ENCODE peak calls at places on chromosome 5, in nine cellular contexts. Z is stimulated activated CD8-positive, alpha-beta memory T cell treated with anti-CD3 and anti-CD28 coated beads, Interleukin-4, amount 100 ng/mL, for 24 hours; R is HEK293T; Q is stimulated activated CD4-positive, alpha-beta T cell treated with anti-CD3 and anti-CD28 coated beads, Interleukin-12 subunit alpha, Interleukin-12 subunit beta, amount 100 ng/mL, for 4 hours; M is B cell; I is foreskin fibroblast; V is activated CD4-positive, alpha-beta T cell treated with anti-CD3 and anti-CD28 coated beads for 1 hour; O is SW 1271; H is HFFc6. P is an unnamed sample.

GRCh38 chr5:171569065-171569712 is 149.7 kb downstream of the FGF18 start:
- DNase-seq in R (no peak), V (no peak), M (no peak), Q (no peak), I (no peak), Z (no peak), O (no peak), H (no peak), P (no peak)

GRCh38 chr5:41509399-41510175 is 814 bp downstream of the PLCXD3 start:
- DNase-seq in I (no peak), V (no peak), Q (no peak), R (no peak), M (no peak), Z (no peak), O (no peak), H (no peak), P (no peak)

GRCh38 chr5:4700082-4700481 is 440.0 kb upstream of the ADAMTS16 start:
- DNase-seq in R (peak; percentile 17), H (peak; percentile 0), Q (no peak), O (no peak), I (no peak), V (no peak), M (peak; percentile 1), Z (no peak), P (no peak)

GRCh38 chr5:177496111-177497010 is 1.0 kb downstream of the PDLIM7 start:
- DNase-seq in O (peak; percentile 80), R (peak; percentile 91), I (peak; percentile 95), H (peak; percentile 92), M (peak; percentile 36), Z (no peak), Q (no peak), V (no peak), P (no peak)

GRCh38 chr5:81290146-81290545 is 11.2 kb upstream of the ZCCHC9 start:
- DNase-seq in O (no peak), Z (no peak), V (no peak), M (no peak), I (no peak), R (no peak), Q (no peak), H (no peak), P (no peak)

GRCh38 chr5:154166901-154167791 is 23.4 kb upstream of the GALNT10 start:
- DNase-seq in O (no peak), I (no peak), M (no peak), Z (no peak), H (no peak), Q (no peak), R (no peak), V (no peak), P (no peak)

GRCh38 chr5:139650031-139650688 is 2.0 kb downstream of the CXXC5 start:
- DNase-seq in O (no peak), Z (no peak), I (no peak), Q (no peak), H (no peak), R (peak; percentile 59), M (peak; percentile 73), V (no peak), P (no peak)

GRCh38 chr5:179119415-179120170 is 59.4 kb downstream of the ZNF354C start:
- DNase-seq in Q (no peak), M (no peak), H (no peak), V (no peak), I (no peak), R (no peak), Z (no peak), O (no peak), P (no peak)

GRCh38 chr5:78821519-78821918 is 163.6 kb downstream of the ARSB start:
- DNase-seq in Z (no peak), O (no peak), V (no peak), Q (no peak), I (no peak), M (no peak), H (no peak), R (no peak), P (no peak)

GRCh38 chr5:54610197-54610898 is 92.8 kb downstream of the SNX18 start:
- DNase-seq in Q (no peak), Z (no peak), H (no peak), O (no peak), V (no peak), I (no peak), M (peak; percentile 72), R (no peak), P (peak; percentile 18)

GRCh38 chr5:66382152-66382551 is 214.0 kb upstream of the MAST4 start:
- DNase-seq in I (no peak), Z (no peak), H (no peak), Q (no peak), M (no peak), V (no peak), R (no peak), O (no peak), P (no peak)

GRCh38 chr5:170554566-170555267 is 50.9 kb downstream of the KCNIP1 start:
- DNase-seq in I (no peak), Z (no peak), H (no peak), O (no peak), Q (no peak), R (peak; percentile 41), M (no peak), V (no peak), P (no peak)

GRCh38 chr5:2007906-2008437 is 125.2 kb upstream of the IRX4 start:
- DNase-seq in M (no peak), Z (no peak), I (no peak), V (no peak), R (no peak), O (no peak), Q (no peak), H (no peak), P (no peak)

GRCh38 chr5:138602371-138603000 is 27.3 kb upstream of the HSPA9 start:
- DNase-seq in Z (no peak), I (no peak), Q (no peak), O (no peak), H (no peak), V (no peak), M (no peak), R (no peak), P (no peak)

GRCh38 chr5:113493446-113493845 is 5.2 kb upstream of the MCC start:
- DNase-seq in M (no peak), Q (no peak), I (no peak), Z (no peak), O (no peak), V (no peak), H (no peak), R (no peak), P (no peak)

GRCh38 chr5:22605473-22605872 is 247.7 kb downstream of the CDH12 start:
- DNase-seq in V (no peak), Z (no peak), M (no peak), I (no peak), O (no peak), H (no peak), R (no peak), Q (no peak), P (no peak)

GRCh38 chr5:80799573-80799972 is 144.8 kb upstream of the DHFR start:
- DNase-seq in Q (no peak), Z (no peak), R (no peak), O (no peak), H (no peak), I (no peak), V (no peak), M (no peak), P (no peak)

GRCh38 chr5:174751154-174751990 is 27.0 kb downstream of the MSX2 start:
- DNase-seq in V (no peak), Q (no peak), O (no peak), R (peak; percentile 60), I (no peak), M (no peak), H (no peak), Z (no peak), P (no peak)

GRCh38 chr5:62347928-62348327 is 41.9 kb downstream of the KIF2A start:
- DNase-seq in V (no peak), H (no peak), Q (no peak), Z (no peak), R (no peak), I (no peak), O (no peak), M (no peak), P (no peak)

GRCh38 chr5:53340956-53341750 is 139.3 kb upstream of the FST start:
- DNase-seq in Z (no peak), O (no peak), H (no peak), M (no peak), I (no peak), V (no peak), Q (no peak), R (no peak), P (no peak)

GRCh38 chr5:95664204-95664786 is 17.7 kb downstream of the RFESD start:
- DNase-seq in I (no peak), O (peak; percentile 42), V (no peak), R (no peak), M (peak; percentile 50), H (peak; percentile 30), Z (no peak), Q (peak; percentile 18), P (peak; percentile 36)

GRCh38 chr5:112434650-112435049 is 15.6 kb upstream of the EPB41L4A start:
- DNase-seq in H (no peak), Z (no peak), R (no peak), M (no peak), V (no peak), I (no peak), Q (no peak), O (no peak), P (no peak)

GRCh38 chr5:17229308-17229707 is 11.9 kb downstream of the BASP1 start:
- DNase-seq in Q (no peak), I (no peak), Z (no peak), H (no peak), M (peak; percentile 23), R (no peak), O (no peak), V (no peak), P (no peak)

GRCh38 chr5:96781734-96782064 is 26.0 kb downstream of the ERAP1 start:
- DNase-seq in Q (no peak), M (no peak), R (no peak), V (no peak), H (no peak), O (no peak), I (no peak), Z (no peak), P (no peak)

GRCh38 chr5:13659391-13659790 is 285.1 kb downstream of the DNAH5 start:
- DNase-seq in I (no peak), O (no peak), Z (no peak), H (no peak), Q (no peak), V (no peak), R (no peak), M (no peak), P (no peak)

GRCh38 chr5:137600721-137601360 is 101.7 kb upstream of the SPOCK1 start:
- DNase-seq in O (no peak), Z (no peak), V (no peak), I (no peak), H (no peak), R (no peak), Q (no peak), M (no peak), P (no peak)

GRCh38 chr5:152514827-152515397 is 109.8 kb upstream of the NMUR2 start:
- DNase-seq in R (peak; percentile 15), Q (no peak), M (peak; percentile 4), V (no peak), O (peak; percentile 48), Z (no peak), H (no peak), I (peak; percentile 2), P (no peak)

GRCh38 chr5:140365941-140366340 is 5.9 kb downstream of the SLC4A9 start:
- DNase-seq in O (no peak), H (no peak), Z (no peak), M (no peak), I (no peak), Q (no peak), R (no peak), V (no peak), P (no peak)

GRCh38 chr5:107127906-107128305 is 542.8 kb downstream of the EFNA5 start:
- DNase-seq in O (no peak), I (no peak), Q (no peak), M (no peak), H (no peak), V (no peak), Z (no peak), R (no peak), P (no peak)

GRCh38 chr5:88692979-88693932 is 189.7 kb downstream of the MEF2C start:
- DNase-seq in Q (no peak), R (no peak), O (no peak), Z (no peak), M (peak; percentile 27), I (no peak), V (no peak), H (peak; percentile 3), P (no peak)

GRCh38 chr5:121982500-121983261 is 20.9 kb downstream of the SRFBP1 start:
- DNase-seq in R (no peak), Q (no peak), V (no peak), M (no peak), I (no peak), H (no peak), O (no peak), Z (no peak), P (no peak)

P was measured in glomerular endothelial cell.